ENCODE peak calls at places on chromosomes 4 and X, in six cellular contexts. A, U, S, K, F and H are unnamed samples.

GRCh38 chr4:23978031-23978430 is 88.2 kb upstream of the PPARGC1A start:
- DNase-seq in A (no peak), U (no peak), S (no peak), K (no peak), F (no peak), H (no peak)

GRCh38 chrX:13903405-13903804 is 86.5 kb upstream of the GPM6B start:
- DNase-seq in A (no peak), U (no peak), S (no peak), K (no peak), F (no peak), H (no peak)

GRCh38 chrX:153538424-153538823 is 21.0 kb downstream of the ATP2B3 start:
- DNase-seq in A (no peak), U (no peak), S (no peak), K (peak), F (no peak), H (no peak)

GRCh38 chr4:83356899-83357661 is 22.4 kb upstream of the HPSE start:
- DNase-seq in A (no peak), U (no peak), S (no peak), K (no peak), F (no peak), H (peak)

GRCh38 chr4:118087366-118087765 is 53.1 kb downstream of the NDST3 start:
- DNase-seq in A (no peak), U (no peak), S (no peak), K (no peak), F (no peak), H (no peak)

GRCh38 chrX:130083656-130084382 is 26.5 kb downstream of the ELF4 start:
- DNase-seq in A (no peak), U (no peak), S (no peak), K (no peak), F (no peak), H (no peak)

GRCh38 chr4:170940043-170940724 is 850.4 kb upstream of the AADAT start:
- DNase-seq in A (no peak), U (no peak), S (no peak), K (no peak), F (no peak), H (no peak)

GRCh38 chr4:151540728-151541437 is 131.9 kb downstream of the FHIP1A start:
- DNase-seq in A (no peak), U (no peak), S (no peak), K (peak), F (no peak), H (no peak)

GRCh38 chr4:75469896-75470295 is 44.3 kb downstream of the RCHY1 start:
- DNase-seq in A (no peak), U (no peak), S (no peak), K (no peak), F (no peak), H (no peak)

GRCh38 chr4:57320880-57321279 is 210.7 kb upstream of the IGFBP7 start:
- DNase-seq in A (no peak), U (no peak), S (no peak), K (no peak), F (no peak), H (no peak)

GRCh38 chr4:44326716-44327115 is 121.9 kb downstream of the KCTD8 start:
- DNase-seq in A (no peak), U (no peak), S (no peak), K (no peak), F (no peak), H (no peak)

GRCh38 chr4:139816856-139817255 is 151.2 kb downstream of the MGST2 start:
- DNase-seq in A (no peak), U (no peak), S (no peak), K (no peak), F (no peak), H (no peak)

GRCh38 chrX:37846934-37847732 is at the start of gene DYNLT3:
- DNase-seq in A (peak), U (peak), S (peak), K (peak), F (peak), H (peak)

GRCh38 chr4:25439913-25440477 is 62.9 kb downstream of the ANAPC4 start:
- DNase-seq in A (peak), U (peak), S (no peak), K (peak), F (peak), H (peak)

GRCh38 chr4:185742766-185743165 is 69.2 kb downstream of the SORBS2 start:
- DNase-seq in A (no peak), U (no peak), S (no peak), K (no peak), F (no peak), H (no peak)

GRCh38 chrX:96884027-96884426 is 319 bp downstream of the RPA4 start:
- DNase-seq in A (no peak), U (no peak), S (no peak), K (no peak), F (no peak), H (no peak)

GRCh38 chr4:68271851-68272756 is 26.6 kb upstream of the TMPRSS11B start:
- DNase-seq in A (peak), U (peak), S (no peak), K (peak), F (no peak), H (peak)

GRCh38 chr4:21655100-21655499 is 293.5 kb downstream of the KCNIP4 start:
- DNase-seq in A (no peak), U (no peak), S (no peak), K (peak), F (no peak), H (no peak)

GRCh38 chr4:140097572-140097971 is 56.4 kb downstream of the MAML3 start:
- DNase-seq in A (no peak), U (no peak), S (no peak), K (no peak), F (no peak), H (no peak)

GRCh38 chr4:151276787-151277557 is at the start of gene PRSS48:
- DNase-seq in A (peak), U (peak), S (peak), K (peak), F (no peak), H (peak)

DNA sequence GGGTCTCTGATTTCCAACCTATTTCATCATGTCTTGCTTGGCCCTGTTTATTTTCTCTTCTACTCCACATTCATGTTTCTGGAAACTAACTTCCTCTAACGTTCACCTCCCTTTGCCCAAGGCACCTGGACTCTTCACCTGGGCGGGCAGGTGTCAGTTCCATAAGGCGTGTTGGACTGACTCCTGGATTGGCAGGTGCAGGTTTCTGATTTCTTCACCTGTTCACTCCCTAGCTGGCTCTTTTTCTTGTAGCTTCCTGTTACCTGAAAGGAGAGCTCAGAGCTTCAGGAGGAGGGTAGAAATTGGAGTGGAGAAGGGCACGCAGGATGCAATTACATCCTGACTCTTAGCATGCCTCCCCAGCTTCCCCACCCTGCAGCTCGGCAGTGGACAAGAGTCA is 350.8 kb upstream of the KLF3 start:
- DNase-seq in A (no peak), U (no peak), S (no peak), K (no peak), F (no peak), H (no peak)
- TF ChIP-seq GABPA in A (no peak), U (no peak), S (no peak), K (no peak), F (no peak), H (no peak)

GRCh38 chrX:74353984-74354383 is 50.0 kb downstream of the ZCCHC13 start:
- DNase-seq in A (no peak), U (no peak), S (no peak), K (no peak), F (no peak), H (no peak)

GRCh38 chrX:74346124-74346523 is 42.1 kb downstream of the ZCCHC13 start:
- DNase-seq in A (no peak), U (no peak), S (no peak), K (no peak), F (no peak), H (no peak)

GRCh38 chrX:74343970-74344622 is 40.1 kb downstream of the ZCCHC13 start:
- DNase-seq in A (peak), U (peak), S (peak), K (peak), F (peak), H (peak)

GRCh38 chrX:74351760-74352159 is 47.8 kb downstream of the ZCCHC13 start:
- DNase-seq in A (no peak), U (no peak), S (no peak), K (no peak), F (no peak), H (no peak)

DNA sequence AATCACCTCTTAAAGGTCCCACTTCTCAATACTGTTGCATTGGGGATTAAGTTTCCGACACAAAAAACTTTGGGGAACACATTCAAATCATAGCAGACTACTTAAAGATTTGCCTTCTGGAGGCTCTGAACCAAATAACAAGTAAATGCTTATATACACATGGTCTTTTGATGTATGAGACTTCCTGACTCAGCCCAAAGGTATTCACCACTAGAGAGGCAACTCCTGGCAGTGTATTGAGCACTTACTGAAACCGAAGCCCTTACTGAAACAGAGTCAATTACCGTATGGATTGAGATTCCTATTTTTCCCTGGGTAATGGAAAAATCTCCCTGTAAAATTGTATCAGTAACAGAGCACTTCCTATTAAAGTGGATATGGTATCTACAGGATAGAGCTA is 45.4 kb downstream of the ZCCHC13 start:
- DNase-seq in A (no peak), U (no peak), S (no peak), K (no peak), F (no peak), H (peak)
- TF ChIP-seq GABPA in A (no peak), U (no peak), S (no peak), K (no peak), F (no peak), H (no peak)

GRCh38 chrX:34687095-34687494 is 30.0 kb upstream of the TMEM47 start:
- DNase-seq in A (no peak), U (no peak), S (no peak), K (no peak), F (no peak), H (no peak)
- TF ChIP-seq GABPA in A (no peak), U (no peak), S (no peak), K (no peak), F (no peak), H (no peak)

DNA sequence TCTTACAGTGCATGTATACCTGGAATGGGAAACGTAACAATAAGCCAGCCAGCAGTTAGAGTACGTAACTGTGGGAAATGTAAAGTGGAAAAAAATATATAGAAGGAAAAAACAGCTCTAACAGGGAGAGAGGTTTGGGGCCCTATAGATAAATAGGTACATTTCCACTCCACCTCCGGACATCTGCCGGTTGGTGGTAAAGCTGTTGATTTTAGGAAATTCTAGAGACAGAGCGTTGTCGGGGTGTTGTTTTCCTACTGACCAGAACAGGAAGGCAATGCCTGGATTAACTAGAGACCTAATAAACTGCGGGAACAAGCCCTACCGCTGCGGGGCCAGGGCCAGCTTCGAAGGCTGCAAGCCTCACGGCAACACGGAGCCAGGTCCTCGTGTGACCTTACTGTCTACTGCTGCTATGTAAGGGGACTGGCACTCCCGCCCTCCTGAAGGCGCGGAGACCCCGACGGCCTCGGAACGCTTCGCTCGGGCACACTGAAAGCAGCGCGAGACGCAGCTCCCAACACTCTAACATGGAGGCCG is 757 bp upstream of the CDKN2AIP start:
- DNase-seq in A (no peak), U (no peak), S (peak), K (no peak), F (no peak), H (no peak)
- TF ChIP-seq GABPA in A (no peak), U (no peak), S (no peak), K (no peak), F (no peak), H (peak)

DNA sequence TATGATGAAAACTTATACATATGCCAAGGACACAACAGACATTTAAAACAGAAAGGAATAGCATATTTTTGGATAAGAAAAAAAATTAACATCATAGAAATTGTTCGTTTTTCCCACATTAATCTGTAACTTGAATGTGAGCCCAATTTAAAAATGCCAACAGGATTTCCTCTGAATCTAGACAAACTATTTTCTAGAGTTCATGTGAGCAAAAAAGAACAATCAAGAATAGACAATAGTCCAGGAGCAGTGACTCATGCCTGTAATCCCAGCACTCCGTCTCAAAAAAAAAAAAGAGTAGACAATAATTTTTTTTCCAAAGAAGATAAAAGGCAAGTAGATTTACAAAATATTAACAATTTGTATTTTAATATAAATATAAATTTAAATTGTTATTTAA is 73.7 kb upstream of the DUSP21 start:
- DNase-seq in A (no peak), U (no peak), S (no peak), K (no peak), F (no peak), H (no peak)
- TF ChIP-seq GABPA in A (no peak), U (no peak), S (no peak), K (no peak), F (no peak), H (no peak)

GRCh38 chr4:48254381-48255072 is 15.1 kb downstream of the TEC start:
- DNase-seq in A (no peak), U (no peak), S (no peak), K (no peak), F (no peak), H (no peak)
- TF ChIP-seq GABPA in A (no peak), U (no peak), S (no peak), K (no peak), F (no peak), H (no peak)

GRCh38 chr4:55409468-55410171 is 13.9 kb downstream of the TMEM165 start:
- DNase-seq in A (no peak), U (no peak), S (no peak), K (no peak), F (peak), H (no peak)
- TF ChIP-seq GABPA in A (no peak), U (no peak), S (no peak), K (no peak), F (no peak), H (no peak)

GRCh38 chr4:78627046-78627965 is 75.7 kb downstream of the ANXA3 start:
- DNase-seq in A (no peak), U (no peak), S (no peak), K (no peak), F (no peak), H (no peak)
- TF ChIP-seq GABPA in A (no peak), U (no peak), S (no peak), K (no peak), F (no peak), H (no peak)

GRCh38 chrX:116009871-116010710 is 160.5 kb upstream of the AGTR2 start:
- DNase-seq in A (no peak), U (no peak), S (no peak), K (peak), F (peak), H (peak)
- TF ChIP-seq GABPA in A (no peak), U (no peak), S (no peak), K (no peak), F (no peak), H (no peak)